ENCODE peak calls at places on chromosomes 16 and 17, in seven cellular contexts. A is GM12878, W is K562, F is dorsolateral prefrontal cortex, T is tibial nerve, N is aorta, Q is thoracic aorta. H is an unnamed sample.

GRCh38 chr16:60438894-60439293 is 1597.3 kb downstream of the CDH8 start:
- DNase-seq in A (no peak), W (no peak), F (no peak), T (no peak), N (no peak), Q (no peak), H (no peak)

GRCh38 chr17:33500141-33500540 is 207.0 kb upstream of the ASIC2 start:
- DNase-seq in A (peak), W (peak), F (no peak), T (no peak), N (no peak), Q (no peak), H (no peak)

GRCh38 chr16:22688463-22688862 is 125.5 kb upstream of the HS3ST2 start:
- DNase-seq in A (no peak), W (no peak), F (no peak), T (no peak), N (no peak), Q (no peak), H (no peak)

GRCh38 chr16:30561212-30561816 is 3.1 kb upstream of the ZNF764 start:
- DNase-seq in A (no peak), W (no peak), F (no peak), T (no peak), N (peak), Q (no peak), H (no peak)

GRCh38 chr16:56547120-56547948 is 17.5 kb upstream of the MT4 start:
- DNase-seq in A (no peak), W (no peak), F (peak), T (no peak), N (no peak), Q (no peak), H (peak)

GRCh38 chr17:63555475-63556156 is 5.3 kb downstream of the DCAF7 start:
- DNase-seq in A (no peak), W (no peak), F (no peak), T (no peak), N (no peak), Q (no peak), H (no peak)

GRCh38 chr17:35683588-35683987 is 47.9 kb upstream of the RASL10B start:
- DNase-seq in A (no peak), W (no peak), F (no peak), T (no peak), N (no peak), Q (no peak), H (no peak)

GRCh38 chr16:25051446-25052160 is 36.4 kb upstream of the ARHGAP17 start:
- DNase-seq in A (no peak), W (no peak), F (no peak), T (no peak), N (no peak), Q (no peak), H (no peak)

GRCh38 chr16:84294196-84295142 is at the start of gene WFDC1:
- DNase-seq in A (no peak), W (no peak), F (peak), T (no peak), N (peak), Q (no peak), H (peak)

GRCh38 chr17:67162771-67163170 is 82.2 kb downstream of the HELZ start:
- DNase-seq in A (no peak), W (no peak), F (no peak), T (no peak), N (no peak), Q (no peak), H (no peak)

GRCh38 chr16:1863681-1864460 is 8.1 kb downstream of the MEIOB start:
- DNase-seq in A (no peak), W (no peak), F (no peak), T (no peak), N (no peak), Q (no peak), H (no peak)

GRCh38 chr16:82834156-82834758 is 207.5 kb downstream of the CDH13 start:
- DNase-seq in A (no peak), W (no peak), F (no peak), T (no peak), N (no peak), Q (no peak), H (no peak)
- H3K27ac ChIP-seq in A (no peak), W (no peak), F (no peak), T (no peak), N (no peak), Q (no peak), H (no peak)

GRCh38 chr16:67245674-67246080 is 1.6 kb downstream of the FHOD1 start:
- DNase-seq in A (no peak), W (no peak), F (no peak), T (no peak), N (no peak), Q (no peak), H (no peak)

GRCh38 chr16:67242138-67242730 is 5.0 kb downstream of the FHOD1 start:
- DNase-seq in A (no peak), W (no peak), F (no peak), T (no peak), N (peak), Q (no peak), H (no peak)

GRCh38 chr16:67244387-67245188 is 2.7 kb downstream of the FHOD1 start:
- DNase-seq in A (peak), W (peak), F (no peak), T (no peak), N (peak), Q (peak), H (no peak)

GRCh38 chr16:67245189-67245585 is 2.1 kb downstream of the FHOD1 start:
- DNase-seq in A (no peak), W (no peak), F (no peak), T (no peak), N (peak), Q (no peak), H (no peak)

DNA sequence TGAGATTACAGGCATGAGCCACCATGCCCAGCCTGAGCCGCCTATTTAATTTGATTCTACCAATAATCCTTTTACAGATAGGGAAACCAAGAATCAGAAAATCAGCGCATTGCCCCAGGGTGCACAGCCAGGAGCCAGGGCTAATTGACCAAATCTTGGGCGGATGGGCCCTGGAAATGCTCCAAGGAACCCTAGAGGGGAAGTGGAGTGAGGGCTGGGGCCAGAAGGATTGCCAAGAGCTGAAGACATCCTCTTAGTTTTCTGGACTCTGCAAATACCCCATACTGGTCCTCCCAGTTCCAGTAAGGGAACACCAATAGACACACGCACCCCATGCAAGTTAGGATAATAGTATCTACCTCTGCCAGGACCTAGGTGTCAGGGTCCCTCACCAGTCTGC is 3.8 kb downstream of the FHOD1 start:
- DNase-seq in A (no peak), W (no peak), F (no peak), T (no peak), N (no peak), Q (no peak), H (no peak)
- H3K27ac ChIP-seq in A (peak), W (peak), F (peak), T (peak), N (no peak), Q (peak), H (peak)

GRCh38 chr16:88940196-88941050 is 36.6 kb downstream of the CBFA2T3 start:
- DNase-seq in A (no peak), W (no peak), F (no peak), T (no peak), N (peak), Q (no peak), H (no peak)
- H3K27ac ChIP-seq in A (no peak), W (no peak), F (peak), T (peak), N (no peak), Q (no peak), H (no peak)

DNA sequence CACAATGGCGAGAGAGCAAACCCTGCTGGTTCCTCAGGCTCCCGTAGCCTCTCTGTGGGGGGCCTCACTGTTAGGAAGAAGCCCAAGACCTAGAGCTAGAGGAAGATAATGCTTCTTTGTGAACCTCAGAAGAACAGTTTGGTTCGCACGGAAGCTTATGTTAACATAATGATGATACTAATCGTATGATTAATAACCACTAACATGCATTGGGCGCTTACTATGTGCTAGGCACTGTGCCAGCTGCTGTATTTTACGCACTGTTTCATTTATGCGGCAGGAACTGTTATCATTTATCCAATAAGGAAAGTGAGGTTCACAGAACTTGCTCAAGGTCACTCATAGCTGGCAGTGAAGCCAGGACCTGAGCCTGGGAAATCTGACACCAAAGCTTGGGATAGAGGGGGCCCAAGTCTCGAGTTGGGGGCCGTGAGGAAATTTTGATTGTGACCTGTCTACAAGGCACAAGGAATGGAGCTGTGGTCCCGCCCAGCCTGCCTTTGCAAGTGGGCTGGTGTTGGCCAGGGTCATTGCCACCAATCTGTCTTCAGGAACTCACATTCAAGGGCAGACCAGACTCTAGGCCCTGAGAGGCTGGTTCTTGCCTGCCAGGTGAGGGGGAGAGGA is 6.8 kb downstream of the PRCD start:
- DNase-seq in A (no peak), W (no peak), F (no peak), T (no peak), N (no peak), Q (no peak), H (no peak)
- H3K27ac ChIP-seq in A (no peak), W (no peak), F (peak), T (peak), N (no peak), Q (no peak), H (peak)

DNA sequence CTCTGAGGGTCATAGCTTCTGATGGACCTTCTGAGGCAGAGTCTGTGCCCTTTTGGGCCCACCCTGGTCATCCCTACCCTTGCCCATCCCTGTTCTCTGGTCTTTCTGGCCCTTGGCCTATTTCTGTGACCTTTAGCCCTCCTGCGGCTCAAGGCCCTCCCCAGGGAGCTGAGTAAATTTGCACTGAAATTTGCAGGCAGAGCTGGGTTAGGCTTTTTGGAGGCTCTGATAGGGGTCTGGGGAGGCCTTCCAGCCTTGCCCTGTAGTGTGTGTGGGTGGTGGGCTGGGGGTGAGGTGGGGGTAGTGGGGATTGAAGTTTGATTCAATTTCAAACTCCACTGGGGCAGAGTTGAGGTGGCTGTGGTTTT is 17.8 kb downstream of the RARA start:
- DNase-seq in A (no peak), W (no peak), F (no peak), T (no peak), N (peak), Q (no peak), H (no peak)
- H3K27ac ChIP-seq in A (peak), W (no peak), F (peak), T (peak), N (peak), Q (peak), H (no peak)

GRCh38 chr17:13320046-13320785 is 281.5 kb downstream of the HS3ST3A1 start:
- DNase-seq in A (no peak), W (no peak), F (no peak), T (no peak), N (no peak), Q (no peak), H (no peak)
- H3K27ac ChIP-seq in A (no peak), W (no peak), F (no peak), T (no peak), N (no peak), Q (no peak), H (no peak)

GRCh38 chr17:1116602-1117001 is 63.2 kb downstream of the ABR start:
- DNase-seq in A (no peak), W (no peak), F (no peak), T (no peak), N (no peak), Q (no peak), H (no peak)
- H3K27ac ChIP-seq in A (no peak), W (no peak), F (no peak), T (no peak), N (no peak), Q (no peak), H (no peak)

GRCh38 chr17:12985431-12986285 is 32.2 kb downstream of the ELAC2 start:
- DNase-seq in A (no peak), W (no peak), F (no peak), T (no peak), N (no peak), Q (no peak), H (no peak)
- H3K27ac ChIP-seq in A (no peak), W (no peak), F (peak), T (peak), N (no peak), Q (peak), H (no peak)

GRCh38 chr16:58684001-58684353 is 593 bp downstream of the SLC38A7 start:
- DNase-seq in A (no peak), W (no peak), F (no peak), T (no peak), N (no peak), Q (no peak), H (no peak)
- H3K27ac ChIP-seq in A (peak), W (peak), F (peak), T (peak), N (no peak), Q (peak), H (peak)